ENCODE peak calls at places on chromosomes 13 and 19, in eight cellular contexts. One of them, this sample, is unnamed.
A peak's percentile ranks its signal among the peaks of the same experiment; 100 is the strongest.

GRCh38 chr19:12733369-12733896 is 1.1 kb downstream of the TRIR start:
- DNase-seq in CD4-positive, alpha-beta T cell: no peak
- DNase-seq in neural progenitor cell: peak; percentile 52
- DNase-seq in AG09319: no peak
- DNase-seq in astrocyte of the spinal cord: no peak
- DNase-seq in PC-9: no peak
- DNase-seq in CD8-positive, alpha-beta T cell: no peak
- DNase-seq in coronary artery: no peak
- DNase-seq in this sample: peak; percentile 56

GRCh38 chr13:90918551-90918950 is 428.9 kb upstream of the MIR17HG start:
- DNase-seq in coronary artery: no peak
- DNase-seq in CD4-positive, alpha-beta T cell: no peak
- DNase-seq in astrocyte of the spinal cord: peak; percentile 79
- DNase-seq in AG09319: no peak
- DNase-seq in CD8-positive, alpha-beta T cell: no peak
- DNase-seq in PC-9: no peak
- DNase-seq in neural progenitor cell: no peak
- DNase-seq in this sample: peak; percentile 1

GRCh38 chr13:42041017-42041683 is 7.3 kb upstream of the DGKH start:
- DNase-seq in AG09319: no peak
- DNase-seq in neural progenitor cell: peak; percentile 68
- DNase-seq in coronary artery: peak; percentile 77
- DNase-seq in astrocyte of the spinal cord: peak; percentile 56
- DNase-seq in CD4-positive, alpha-beta T cell: no peak
- DNase-seq in PC-9: no peak
- DNase-seq in CD8-positive, alpha-beta T cell: peak; percentile 55
- DNase-seq in this sample: peak; percentile 38

GRCh38 chr19:42153606-42154405 is 21.6 kb upstream of the POU2F2 start:
- DNase-seq in AG09319: no peak
- DNase-seq in CD8-positive, alpha-beta T cell: no peak
- DNase-seq in CD4-positive, alpha-beta T cell: no peak
- DNase-seq in coronary artery: no peak
- DNase-seq in PC-9: no peak
- DNase-seq in astrocyte of the spinal cord: no peak
- DNase-seq in neural progenitor cell: no peak
- DNase-seq in this sample: no peak

GRCh38 chr19:18768997-18769891 is 21.9 kb downstream of the COMP start:
- DNase-seq in astrocyte of the spinal cord: no peak
- DNase-seq in PC-9: no peak
- DNase-seq in coronary artery: no peak
- DNase-seq in CD4-positive, alpha-beta T cell: no peak
- DNase-seq in CD8-positive, alpha-beta T cell: no peak
- DNase-seq in AG09319: no peak
- DNase-seq in neural progenitor cell: no peak
- DNase-seq in this sample: no peak

GRCh38 chr19:33500991-33501390 is 20.6 kb downstream of the PEPD start:
- DNase-seq in coronary artery: no peak
- DNase-seq in CD4-positive, alpha-beta T cell: no peak
- DNase-seq in CD8-positive, alpha-beta T cell: no peak
- DNase-seq in AG09319: no peak
- DNase-seq in PC-9: no peak
- DNase-seq in astrocyte of the spinal cord: no peak
- DNase-seq in neural progenitor cell: no peak
- DNase-seq in this sample: no peak

GRCh38 chr19:37227996-37228395 is 10.0 kb downstream of the ZNF383 start:
- DNase-seq in PC-9: no peak
- DNase-seq in coronary artery: no peak
- DNase-seq in astrocyte of the spinal cord: peak; percentile 10
- DNase-seq in CD4-positive, alpha-beta T cell: no peak
- DNase-seq in neural progenitor cell: peak; percentile 42
- DNase-seq in CD8-positive, alpha-beta T cell: no peak
- DNase-seq in AG09319: no peak
- DNase-seq in this sample: no peak

GRCh38 chr13:99985243-99985874 is 3.8 kb downstream of the ZIC2 start:
- DNase-seq in astrocyte of the spinal cord: no peak
- DNase-seq in PC-9: no peak
- DNase-seq in CD4-positive, alpha-beta T cell: peak; percentile 37
- DNase-seq in CD8-positive, alpha-beta T cell: no peak
- DNase-seq in coronary artery: no peak
- DNase-seq in AG09319: no peak
- DNase-seq in neural progenitor cell: peak; percentile 73
- DNase-seq in this sample: no peak

GRCh38 chr19:35549174-35549788 is 3.9 kb downstream of the TMEM147 start:
- DNase-seq in PC-9: peak; percentile 50
- DNase-seq in coronary artery: no peak
- DNase-seq in AG09319: peak; percentile 11
- DNase-seq in astrocyte of the spinal cord: peak; percentile 59
- DNase-seq in CD4-positive, alpha-beta T cell: peak; percentile 56
- DNase-seq in CD8-positive, alpha-beta T cell: peak; percentile 69
- DNase-seq in neural progenitor cell: peak; percentile 91
- DNase-seq in this sample: peak; percentile 47

GRCh38 chr13:98453254-98453843 is 123.6 kb downstream of the STK24 start:
- DNase-seq in neural progenitor cell: no peak
- DNase-seq in coronary artery: no peak
- DNase-seq in CD4-positive, alpha-beta T cell: no peak
- DNase-seq in PC-9: no peak
- DNase-seq in astrocyte of the spinal cord: no peak
- DNase-seq in CD8-positive, alpha-beta T cell: no peak
- DNase-seq in AG09319: no peak
- DNase-seq in this sample: peak; percentile 13

This sample was measured in fibroblast of gingiva.